ENCODE peak calls at places on chromosomes 4 and X, in four cellular contexts. C, G, A and S are unnamed samples. For H3K4me1, the result is how much of the 10 kb centered on the place peaks cover.

GRCh38 chr4:24924309-24924781 is 11.5 kb upstream of the CCDC149 start:
- DNase-seq in G (no peak), C (no peak), A (no peak), S (no peak)

GRCh38 chr4:6824071-6824470 is 41.5 kb downstream of the KIAA0232 start:
- DNase-seq in C (no peak), G (no peak), A (no peak), S (no peak)

GRCh38 chrX:107154787-107155620 is 36.4 kb upstream of the RBM41 start:
- DNase-seq in A (no peak), C (no peak), G (no peak), S (no peak)

GRCh38 chr4:169730564-169730963 is 27.2 kb downstream of the HPF1 start:
- DNase-seq in C (no peak), G (no peak), A (no peak), S (no peak)

GRCh38 chr4:48340276-48340904 is 939 bp upstream of the SLAIN2 start:
- DNase-seq in A (no peak), C (no peak), G (no peak), S (no peak)

GRCh38 chr4:3372933-3373465 is 68.8 kb upstream of the HGFAC start:
- DNase-seq in G (no peak), C (peak), A (peak), S (no peak)

GRCh38 chrX:97847885-97848679 is 964.4 kb downstream of the RPA4 start:
- DNase-seq in G (no peak), C (no peak), A (no peak), S (no peak)

GRCh38 chr4:150593996-150594395 is 12.0 kb downstream of the MAB21L2 start:
- DNase-seq in A (no peak), C (no peak), G (no peak), S (no peak)

GRCh38 chr4:1485280-1485679 is 79.0 kb upstream of the NKX1-1 start:
- DNase-seq in C (no peak), A (no peak), G (no peak), S (no peak)

GRCh38 chrX:27336466-27337091 is 126.6 kb downstream of the PPP4R3C start:
- DNase-seq in A (no peak), C (peak), G (peak), S (peak)

GRCh38 chrX:12065251-12065650 is 73.0 kb upstream of the FRMPD4 start:
- DNase-seq in C (no peak), G (peak), A (no peak), S (no peak)

GRCh38 chr4:1036976-1037810 is 25.8 kb downstream of the FGFRL1 start:
- DNase-seq in G (no peak), A (no peak), C (no peak), S (no peak)

GRCh38 chr4:184514121-184514988 is 40.0 kb upstream of the IRF2 start:
- DNase-seq in A (peak), C (peak), G (no peak), S (peak)

GRCh38 chr4:162931257-162931648 is 235.4 kb downstream of the NAF1 start:
- DNase-seq in G (no peak), A (no peak), C (no peak), S (no peak)

GRCh38 chr4:158873795-158874359 is 105.1 kb downstream of the FNIP2 start:
- DNase-seq in C (no peak), G (no peak), A (no peak), S (no peak)

GRCh38 chr4:109673303-109673702 is 29.9 kb downstream of the CASP6 start:
- DNase-seq in C (no peak), G (no peak), A (no peak), S (no peak)

GRCh38 chr4:23894021-23894420 is 4.2 kb upstream of the PPARGC1A start:
- DNase-seq in C (no peak), A (no peak), G (no peak), S (no peak)

GRCh38 chrX:9706426-9706825 is 59.2 kb downstream of the GPR143 start:
- DNase-seq in C (no peak), A (no peak), G (no peak), S (no peak)

GRCh38 chr4:134812611-134813010 is 611.0 kb upstream of the PABPC4L start:
- DNase-seq in C (no peak), A (no peak), G (no peak), S (no peak)

GRCh38 chr4:162706051-162706450 is 460.6 kb downstream of the NAF1 start:
- DNase-seq in G (no peak), C (no peak), A (no peak), S (no peak)

GRCh38 chr4:25919676-25920075 is 5.7 kb downstream of the SMIM20 start:
- DNase-seq in C (no peak), A (no peak), G (no peak), S (no peak)

GRCh38 chrX:51804741-51805140 is 61.5 kb downstream of the GSPT2 start:
- DNase-seq in C (no peak), A (no peak), G (no peak), S (no peak)

GRCh38 chr4:85909851-85910250 is 434.9 kb downstream of the ARHGAP24 start:
- DNase-seq in A (peak), G (no peak), C (peak), S (no peak)

GRCh38 chrX:15464704-15465103 is 28.4 kb downstream of the PIR start:
- DNase-seq in A (no peak), G (no peak), C (no peak), S (no peak)

GRCh38 chrX:133985164-133986007 is at the start of gene GPC3:
- DNase-seq in C (peak), G (peak), A (peak), S (peak)

GRCh38 chr4:169251291-169252235 is 19.2 kb downstream of the SH3RF1 start:
- DNase-seq in G (peak), A (no peak), C (no peak), S (no peak)

GRCh38 chrX:48474127-48474526 is 1.9 kb upstream of the FTSJ1 start:
- DNase-seq in C (no peak), G (no peak), A (no peak), S (peak)

GRCh38 chrX:79146552-79147390 is 2.3 kb downstream of the GPR174 start:
- DNase-seq in G (no peak), A (no peak), C (no peak), S (no peak)

GRCh38 chr4:79083406-79084010 is 144.3 kb upstream of the PAQR3 start:
- DNase-seq in G (no peak), A (no peak), C (no peak), S (no peak)

GRCh38 chr4:53908661-53909078 is 155.7 kb downstream of the CHIC2 start:
- DNase-seq in C (no peak), A (no peak), G (no peak), S (peak)
- TF ChIP-seq CTCF in C (peak), A (peak), G (peak), S (peak)

GRCh38 chrX:54529559-54530357 is at the start of gene GNL3L:
- DNase-seq in C (peak), A (peak), G (peak), S (peak)
- H3K4me1 ChIP-seq in C (under half), A (under half), G (under half), S (under half)

GRCh38 chrX:16852617-16853179 is 17.5 kb downstream of the RBBP7 start:
- DNase-seq in G (no peak), C (no peak), A (no peak), S (no peak)

GRCh38 chrX:16848541-16848940 is 21.6 kb downstream of the RBBP7 start:
- DNase-seq in G (no peak), C (no peak), A (no peak), S (no peak)

GRCh38 chrX:16851421-16851820 is 18.7 kb downstream of the RBBP7 start:
- DNase-seq in C (no peak), G (no peak), A (no peak), S (no peak)

GRCh38 chrX:16853537-16853936 is 16.6 kb downstream of the RBBP7 start:
- DNase-seq in A (no peak), C (no peak), G (no peak), S (no peak)

GRCh38 chrX:16851827-16852226 is 18.3 kb downstream of the RBBP7 start:
- DNase-seq in A (no peak), C (no peak), G (no peak), S (no peak)
- TF ChIP-seq CTCF in A (no peak), C (no peak), G (no peak), S (no peak)

GRCh38 chr4:7828011-7828720 is 111.5 kb downstream of the AFAP1 start:
- DNase-seq in C (peak), G (no peak), A (peak), S (no peak)
- H3K4me1 ChIP-seq in C (half or more), G (under half), A (under half), S (under half)

GRCh38 chr4:140626982-140627381 is 58.2 kb upstream of the UCP1 start:
- DNase-seq in G (no peak), C (no peak), A (no peak), S (no peak)
- TF ChIP-seq CTCF in G (no peak), C (no peak), A (no peak), S (peak)

GRCh38 chr4:40720351-40720750 is 29.4 kb upstream of the NSUN7 start:
- DNase-seq in C (no peak), A (no peak), G (no peak), S (no peak)
- H3K4me1 ChIP-seq in C (under half), A (under half), G (under half), S (under half)

DNA sequence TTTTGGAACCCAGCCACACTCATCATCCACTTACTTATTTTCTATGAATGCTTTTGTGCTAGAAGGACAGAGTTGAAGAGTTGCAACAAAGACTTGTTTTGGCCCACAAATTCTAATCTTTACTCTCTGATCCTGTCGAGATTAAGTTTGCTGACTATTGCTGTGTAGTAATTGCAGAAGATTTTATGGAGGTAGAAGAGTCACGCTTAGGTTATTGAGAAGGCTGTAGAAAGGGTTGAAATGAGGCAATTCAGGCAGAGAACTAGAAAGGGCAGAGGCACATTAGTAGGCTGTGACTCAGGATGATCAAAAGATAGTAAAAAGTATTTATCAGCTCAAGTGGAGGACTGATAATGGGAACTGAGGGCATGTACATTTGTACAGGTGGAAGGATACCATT is 298.8 kb upstream of the EMCN start:
- DNase-seq in G (no peak), C (no peak), A (no peak), S (no peak)
- TF ChIP-seq CTCF in G (no peak), C (no peak), A (no peak), S (no peak)

GRCh38 chr4:5742388-5742787 is 31.4 kb downstream of the EVC start:
- DNase-seq in G (no peak), A (no peak), C (no peak), S (no peak)

GRCh38 chr4:5734841-5735240 is 23.8 kb downstream of the EVC start:
- DNase-seq in C (peak), G (no peak), A (peak), S (no peak)

GRCh38 chr4:5732158-5732557 is 21.2 kb downstream of the EVC start:
- DNase-seq in G (no peak), C (no peak), A (no peak), S (no peak)

GRCh38 chr4:5735463-5735862 is 24.5 kb downstream of the EVC start:
- DNase-seq in C (no peak), G (no peak), A (no peak), S (no peak)

DNA sequence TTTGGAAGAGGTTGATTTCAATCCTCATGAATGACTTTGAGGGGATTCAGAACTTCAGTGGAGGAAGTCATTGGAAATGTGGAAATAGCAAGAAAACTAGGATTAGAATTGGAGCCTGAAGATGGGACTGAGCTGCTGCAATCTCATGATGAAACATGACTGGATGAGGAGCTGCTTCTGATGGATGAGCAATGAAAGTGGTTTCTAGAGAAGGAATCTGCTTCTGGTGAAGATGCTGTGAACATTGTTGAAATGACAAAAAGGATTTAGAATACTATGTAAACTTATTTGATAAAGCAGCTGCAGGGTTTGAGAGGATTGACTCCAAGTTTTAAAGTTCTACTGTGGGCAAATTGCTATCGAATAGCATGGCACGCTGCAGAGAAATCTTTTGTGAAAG is 27.1 kb downstream of the EVC start:
- DNase-seq in A (no peak), C (no peak), G (no peak), S (no peak)
- H3K4me1 ChIP-seq in A (under half), C (under half), G (under half), S (under half)

GRCh38 chrX:101258260-101258581 is 32.9 kb downstream of the TAF7L start:
- DNase-seq in A (no peak), G (no peak), C (no peak), S (no peak)

GRCh38 chrX:101263766-101264165 is 27.4 kb downstream of the TAF7L start:
- DNase-seq in C (no peak), G (no peak), A (no peak), S (no peak)

GRCh38 chrX:101257448-101258259 is 33.5 kb downstream of the TAF7L start:
- DNase-seq in C (no peak), G (no peak), A (no peak), S (no peak)

GRCh38 chrX:101262590-101262989 is 28.5 kb downstream of the TAF7L start:
- DNase-seq in G (no peak), A (no peak), C (no peak), S (no peak)

GRCh38 chrX:101260435-101260834 is 30.7 kb downstream of the TAF7L start:
- DNase-seq in C (no peak), G (peak), A (no peak), S (no peak)
- TF ChIP-seq CTCF in C (no peak), G (peak), A (no peak), S (peak)

DNA sequence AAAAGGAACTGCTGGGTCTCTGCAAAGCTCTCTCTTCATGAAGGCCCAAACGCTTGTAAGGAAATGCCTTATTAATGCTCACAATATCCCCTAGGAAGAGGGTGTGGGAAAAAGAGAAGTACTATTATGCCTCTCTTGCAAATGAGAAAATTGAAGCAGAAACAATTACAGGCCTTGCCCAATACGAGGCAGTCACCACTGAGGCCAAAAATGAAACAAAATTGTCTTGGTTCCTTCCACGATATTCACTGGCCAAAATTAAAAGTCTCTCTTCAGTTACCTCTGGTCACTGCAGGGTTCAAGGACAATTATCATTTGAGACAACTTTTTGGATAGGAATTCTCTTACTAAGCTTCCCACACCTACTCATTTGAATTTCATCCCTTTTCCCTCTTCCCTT is 3.1 kb downstream of the SCARB2 start:
- DNase-seq in A (no peak), C (no peak), G (no peak), S (no peak)
- H3K4me1 ChIP-seq in A (half or more), C (half or more), G (under half), S (under half)